ENCODE peak calls at places on chromosome 19, in eight cellular contexts. One of them, this sample, is unnamed.

GRCh38 chr19:42246143-42246868 is 3.9 kb upstream of the GSK3A start:
- DNase-seq in HCT116: no peak
- DNase-seq in BE2C: peak; percentile 83
- DNase-seq in heart right ventricle: peak; percentile 72
- DNase-seq in left lung: peak; percentile 67
- DNase-seq in mammary epithelial cell: peak; percentile 57
- DNase-seq in neural progenitor cell: peak; percentile 80
- DNase-seq in A549: peak; percentile 94
- DNase-seq in this sample: peak; percentile 83

GRCh38 chr19:42114412-42114811 is 17.8 kb downstream of the POU2F2 start:
- DNase-seq in HCT116: no peak
- DNase-seq in BE2C: peak; percentile 81
- DNase-seq in heart right ventricle: no peak
- DNase-seq in left lung: no peak
- DNase-seq in mammary epithelial cell: no peak
- DNase-seq in neural progenitor cell: no peak
- DNase-seq in A549: no peak
- DNase-seq in this sample: no peak

GRCh38 chr19:14023404-14024235 is 4.3 kb upstream of the RLN3 start:
- DNase-seq in HCT116: no peak
- DNase-seq in BE2C: peak; percentile 68
- DNase-seq in heart right ventricle: no peak
- DNase-seq in left lung: no peak
- DNase-seq in mammary epithelial cell: peak; percentile 34
- DNase-seq in neural progenitor cell: peak; percentile 74
- DNase-seq in A549: peak; percentile 58
- DNase-seq in this sample: peak; percentile 65

GRCh38 chr19:19211499-19212432 is at the start of gene NCAN:
- DNase-seq in HCT116: no peak
- DNase-seq in BE2C: no peak
- DNase-seq in heart right ventricle: no peak
- DNase-seq in left lung: no peak
- DNase-seq in mammary epithelial cell: no peak
- DNase-seq in neural progenitor cell: peak; percentile 90
- DNase-seq in A549: no peak
- DNase-seq in this sample: no peak

GRCh38 chr19:42175952-42176648 is 41.4 kb downstream of the DEDD2 start:
- DNase-seq in HCT116: no peak
- DNase-seq in BE2C: peak; percentile 47
- DNase-seq in heart right ventricle: no peak
- DNase-seq in left lung: no peak
- DNase-seq in mammary epithelial cell: no peak
- DNase-seq in neural progenitor cell: peak; percentile 65
- DNase-seq in A549: peak; percentile 69
- DNase-seq in this sample: no peak

GRCh38 chr19:15081911-15082310 is at the start of gene OR1I1:
- DNase-seq in HCT116: no peak
- DNase-seq in BE2C: no peak
- DNase-seq in heart right ventricle: no peak
- DNase-seq in left lung: no peak
- DNase-seq in mammary epithelial cell: no peak
- DNase-seq in neural progenitor cell: no peak
- DNase-seq in A549: no peak
- DNase-seq in this sample: no peak

GRCh38 chr19:55146648-55147218 is 2.3 kb downstream of the TNNT1 start:
- DNase-seq in HCT116: peak; percentile 61
- DNase-seq in BE2C: no peak
- DNase-seq in heart right ventricle: no peak
- DNase-seq in left lung: no peak
- DNase-seq in mammary epithelial cell: no peak
- DNase-seq in neural progenitor cell: peak; percentile 91
- DNase-seq in A549: peak; percentile 92
- DNase-seq in this sample: no peak

GRCh38 chr19:18167975-18168645 is 5.5 kb upstream of the IFI30 start:
- DNase-seq in HCT116: no peak
- DNase-seq in BE2C: peak; percentile 68
- DNase-seq in heart right ventricle: peak; percentile 37
- DNase-seq in left lung: peak; percentile 51
- DNase-seq in mammary epithelial cell: no peak
- DNase-seq in neural progenitor cell: peak; percentile 67
- DNase-seq in A549: peak; percentile 81
- DNase-seq in this sample: peak; percentile 52

GRCh38 chr19:33477781-33478180 is 43.8 kb downstream of the PEPD start:
- DNase-seq in HCT116: no peak
- DNase-seq in BE2C: no peak
- DNase-seq in heart right ventricle: no peak
- DNase-seq in left lung: no peak
- DNase-seq in mammary epithelial cell: no peak
- DNase-seq in neural progenitor cell: no peak
- DNase-seq in A549: no peak
- DNase-seq in this sample: no peak

GRCh38 chr19:50359432-50359818 is 6.0 kb downstream of the NAPSA start:
- DNase-seq in HCT116: no peak
- DNase-seq in BE2C: no peak
- DNase-seq in heart right ventricle: no peak
- DNase-seq in left lung: peak; percentile 32
- DNase-seq in mammary epithelial cell: no peak
- DNase-seq in neural progenitor cell: no peak
- DNase-seq in A549: no peak
- DNase-seq in this sample: no peak

GRCh38 chr19:30519607-30520205 is 147.5 kb downstream of the ZNF536 start:
- DNase-seq in HCT116: no peak
- DNase-seq in BE2C: no peak
- DNase-seq in heart right ventricle: no peak
- DNase-seq in left lung: no peak
- DNase-seq in mammary epithelial cell: no peak
- DNase-seq in neural progenitor cell: no peak
- DNase-seq in A549: no peak
- DNase-seq in this sample: no peak

GRCh38 chr19:10580979-10581631 is 6.0 kb downstream of the AP1M2 start:
- DNase-seq in HCT116: peak; percentile 87
- DNase-seq in BE2C: peak; percentile 91
- DNase-seq in heart right ventricle: peak; percentile 84
- DNase-seq in left lung: peak; percentile 87
- DNase-seq in mammary epithelial cell: peak; percentile 73
- DNase-seq in neural progenitor cell: peak; percentile 97
- DNase-seq in A549: peak; percentile 56
- DNase-seq in this sample: peak; percentile 93

GRCh38 chr19:38062959-38063786 is 156.2 kb downstream of the SIPA1L3 start:
- DNase-seq in HCT116: no peak
- DNase-seq in BE2C: peak; percentile 71
- DNase-seq in heart right ventricle: no peak
- DNase-seq in left lung: no peak
- DNase-seq in mammary epithelial cell: no peak
- DNase-seq in neural progenitor cell: peak; percentile 38
- DNase-seq in A549: no peak
- DNase-seq in this sample: peak; percentile 46

GRCh38 chr19:16795731-16796130 is 33.5 kb upstream of the SIN3B start:
- DNase-seq in HCT116: no peak
- DNase-seq in BE2C: no peak
- DNase-seq in heart right ventricle: no peak
- DNase-seq in left lung: no peak
- DNase-seq in mammary epithelial cell: peak; percentile 6
- DNase-seq in neural progenitor cell: no peak
- DNase-seq in A549: no peak
- DNase-seq in this sample: no peak

GRCh38 chr19:21023901-21024300 is 3.4 kb downstream of the ZNF430 start:
- DNase-seq in HCT116: no peak
- DNase-seq in BE2C: no peak
- DNase-seq in heart right ventricle: no peak
- DNase-seq in left lung: no peak
- DNase-seq in mammary epithelial cell: peak; percentile 78
- DNase-seq in neural progenitor cell: no peak
- DNase-seq in A549: no peak
- DNase-seq in this sample: no peak

GRCh38 chr19:33297401-33298145 is 4.8 kb downstream of the CEBPA start:
- DNase-seq in HCT116: no peak
- DNase-seq in BE2C: no peak
- DNase-seq in heart right ventricle: no peak
- DNase-seq in left lung: no peak
- DNase-seq in mammary epithelial cell: no peak
- DNase-seq in neural progenitor cell: no peak
- DNase-seq in A549: no peak
- DNase-seq in this sample: no peak

GRCh38 chr19:18741566-18742121 is 49.5 kb downstream of the COMP start:
- DNase-seq in HCT116: no peak
- DNase-seq in BE2C: no peak
- DNase-seq in heart right ventricle: no peak
- DNase-seq in left lung: peak; percentile 80
- DNase-seq in mammary epithelial cell: no peak
- DNase-seq in neural progenitor cell: no peak
- DNase-seq in A549: no peak
- DNase-seq in this sample: no peak

GRCh38 chr19:18771328-18772242 is 19.5 kb downstream of the COMP start:
- DNase-seq in HCT116: no peak
- DNase-seq in BE2C: peak; percentile 85
- DNase-seq in heart right ventricle: no peak
- DNase-seq in left lung: no peak
- DNase-seq in mammary epithelial cell: no peak
- DNase-seq in neural progenitor cell: peak; percentile 66
- DNase-seq in A549: no peak
- DNase-seq in this sample: no peak

GRCh38 chr19:54133312-54133956 is 4.1 kb upstream of the CNOT3 start:
- DNase-seq in HCT116: peak; percentile 32
- DNase-seq in BE2C: peak; percentile 29
- DNase-seq in heart right ventricle: no peak
- DNase-seq in left lung: no peak
- DNase-seq in mammary epithelial cell: no peak
- DNase-seq in neural progenitor cell: peak; percentile 81
- DNase-seq in A549: no peak
- DNase-seq in this sample: no peak

GRCh38 chr19:48568345-48568886 is 16.4 kb downstream of the SULT2B1 start:
- DNase-seq in HCT116: peak; percentile 83
- DNase-seq in BE2C: peak; percentile 87
- DNase-seq in heart right ventricle: peak; percentile 84
- DNase-seq in left lung: peak; percentile 87
- DNase-seq in mammary epithelial cell: peak; percentile 85
- DNase-seq in neural progenitor cell: peak; percentile 26
- DNase-seq in A549: peak; percentile 91
- DNase-seq in this sample: peak; percentile 23

GRCh38 chr19:32401992-32402391 is 3.6 kb upstream of the DPY19L3 start:
- DNase-seq in HCT116: no peak
- DNase-seq in BE2C: no peak
- DNase-seq in heart right ventricle: no peak
- DNase-seq in left lung: no peak
- DNase-seq in mammary epithelial cell: no peak
- DNase-seq in neural progenitor cell: no peak
- DNase-seq in A549: no peak
- DNase-seq in this sample: no peak

DNA sequence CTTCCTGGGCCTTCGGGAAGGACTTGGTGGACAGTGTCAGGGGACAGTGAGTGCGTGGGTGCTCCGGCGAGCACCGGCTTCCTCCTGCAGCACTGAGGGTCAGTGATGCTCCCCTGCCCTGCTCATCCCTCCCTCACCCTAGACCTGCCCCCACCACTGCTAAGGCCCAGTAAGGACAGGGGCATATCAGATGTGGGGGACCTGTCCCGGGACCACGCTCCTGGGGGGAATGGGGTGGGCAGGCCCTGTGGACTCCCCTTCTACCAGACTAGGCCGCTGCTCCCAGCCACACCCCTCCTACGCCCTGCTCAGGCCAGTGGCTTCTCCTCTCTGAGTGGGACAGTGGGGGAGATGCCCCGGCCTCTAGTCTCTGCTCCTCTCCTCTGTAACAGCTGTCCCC is 3.2 kb downstream of the MICOS13 start:
- DNase-seq in HCT116: no peak
- DNase-seq in BE2C: no peak
- DNase-seq in heart right ventricle: no peak
- DNase-seq in left lung: no peak
- DNase-seq in mammary epithelial cell: no peak
- DNase-seq in neural progenitor cell: no peak
- DNase-seq in A549: no peak
- DNase-seq in this sample: no peak
- TF ChIP-seq CTCF in HCT116: no peak
- TF ChIP-seq CTCF in BE2C: no peak
- TF ChIP-seq CTCF in heart right ventricle: no peak
- TF ChIP-seq CTCF in left lung: no peak
- TF ChIP-seq CTCF in mammary epithelial cell: no peak
- TF ChIP-seq CTCF in neural progenitor cell: no peak
- TF ChIP-seq CTCF in A549: no peak
- TF ChIP-seq CTCF in this sample: no peak

GRCh38 chr19:46402725-46403124 is 10.6 kb downstream of the CCDC8 start:
- DNase-seq in HCT116: no peak
- DNase-seq in BE2C: no peak
- DNase-seq in heart right ventricle: no peak
- DNase-seq in left lung: no peak
- DNase-seq in mammary epithelial cell: no peak
- DNase-seq in neural progenitor cell: no peak
- DNase-seq in A549: no peak
- DNase-seq in this sample: no peak

GRCh38 chr19:46408611-46409039 is 4.7 kb downstream of the CCDC8 start:
- DNase-seq in HCT116: no peak
- DNase-seq in BE2C: no peak
- DNase-seq in heart right ventricle: peak; percentile 78
- DNase-seq in left lung: peak; percentile 82
- DNase-seq in mammary epithelial cell: no peak
- DNase-seq in neural progenitor cell: peak; percentile 44
- DNase-seq in A549: no peak
- DNase-seq in this sample: peak; percentile 73

GRCh38 chr19:46404039-46404883 is 9.1 kb downstream of the CCDC8 start:
- DNase-seq in HCT116: no peak
- DNase-seq in BE2C: no peak
- DNase-seq in heart right ventricle: peak; percentile 48
- DNase-seq in left lung: no peak
- DNase-seq in mammary epithelial cell: no peak
- DNase-seq in neural progenitor cell: peak; percentile 40
- DNase-seq in A549: peak; percentile 93
- DNase-seq in this sample: peak; percentile 76

GRCh38 chr19:46407891-46408426 is 5.4 kb downstream of the CCDC8 start:
- DNase-seq in HCT116: no peak
- DNase-seq in BE2C: no peak
- DNase-seq in heart right ventricle: no peak
- DNase-seq in left lung: no peak
- DNase-seq in mammary epithelial cell: no peak
- DNase-seq in neural progenitor cell: no peak
- DNase-seq in A549: no peak
- DNase-seq in this sample: no peak

GRCh38 chr19:46404884-46405658 is 8.3 kb downstream of the CCDC8 start:
- DNase-seq in HCT116: no peak
- DNase-seq in BE2C: no peak
- DNase-seq in heart right ventricle: no peak
- DNase-seq in left lung: no peak
- DNase-seq in mammary epithelial cell: no peak
- DNase-seq in neural progenitor cell: peak; percentile 75
- DNase-seq in A549: peak; percentile 83
- DNase-seq in this sample: peak; percentile 61
- H3K4me3 ChIP-seq in HCT116: no peak overlapping the region
- H3K4me3 ChIP-seq in BE2C: no peak overlapping the region
- H3K4me3 ChIP-seq in heart right ventricle: no peak overlapping the region
- H3K4me3 ChIP-seq in left lung: peak overlapping the region; percentile 30
- H3K4me3 ChIP-seq in mammary epithelial cell: no peak overlapping the region
- H3K4me3 ChIP-seq in neural progenitor cell: peak overlapping the region; percentile 34
- H3K4me3 ChIP-seq in A549: peak overlapping the region; percentile 53
- H3K4me3 ChIP-seq in this sample: no peak overlapping the region

GRCh38 chr19:6238643-6239281 is 41.0 kb downstream of the MLLT1 start:
- DNase-seq in HCT116: no peak
- DNase-seq in BE2C: peak; percentile 14
- DNase-seq in heart right ventricle: peak; percentile 67
- DNase-seq in left lung: no peak
- DNase-seq in mammary epithelial cell: peak; percentile 37
- DNase-seq in neural progenitor cell: no peak
- DNase-seq in A549: no peak
- DNase-seq in this sample: peak; percentile 83
- H3K4me1 ChIP-seq in HCT116: no peaks in the 10 kb centered on the region
- H3K4me1 ChIP-seq in BE2C: peaks cover 60% of the 10 kb centered on the region
- H3K4me1 ChIP-seq in heart right ventricle: peaks cover 100% of the 10 kb centered on the region
- H3K4me1 ChIP-seq in left lung: peaks cover 47% of the 10 kb centered on the region
- H3K4me1 ChIP-seq in mammary epithelial cell: peaks cover 50% of the 10 kb centered on the region
- H3K4me1 ChIP-seq in neural progenitor cell: peaks cover 12% of the 10 kb centered on the region
- H3K4me1 ChIP-seq in A549: no peaks in the 10 kb centered on the region
- H3K4me1 ChIP-seq in this sample: peaks cover 6% of the 10 kb centered on the region

GRCh38 chr19:4327877-4328242 is 10.8 kb downstream of the STAP2 start:
- DNase-seq in HCT116: no peak
- DNase-seq in BE2C: no peak
- DNase-seq in heart right ventricle: no peak
- DNase-seq in left lung: no peak
- DNase-seq in mammary epithelial cell: no peak
- DNase-seq in neural progenitor cell: no peak
- DNase-seq in A549: no peak
- DNase-seq in this sample: no peak
- TF ChIP-seq CTCF in HCT116: no peak
- TF ChIP-seq CTCF in BE2C: no peak
- TF ChIP-seq CTCF in heart right ventricle: no peak
- TF ChIP-seq CTCF in left lung: no peak
- TF ChIP-seq CTCF in mammary epithelial cell: no peak
- TF ChIP-seq CTCF in neural progenitor cell: no peak
- TF ChIP-seq CTCF in A549: no peak
- TF ChIP-seq CTCF in this sample: no peak

This sample was measured in cardiac muscle cell.